ENCODE peak calls at places on chromosomes 16 and 17, in five cellular contexts. W, O, Q, F and N are unnamed samples.

GRCh38 chr16:20851601-20852000 is 45.3 kb downstream of the REXO5 start:
- DNase-seq in W (no peak), O (peak; percentile 69), Q (peak; percentile 82), F (no peak), N (peak; percentile 83)

GRCh38 chr17:1043601-1044251 is 46.8 kb downstream of the TIMM22 start:
- DNase-seq in W (peak; percentile 32), O (no peak), Q (no peak), F (peak; percentile 42), N (peak; percentile 67)

GRCh38 chr16:1346422-1347285 is 5.0 kb downstream of the TSR3 start:
- DNase-seq in W (no peak), O (no peak), Q (peak; percentile 42), F (no peak), N (no peak)

GRCh38 chr17:68057531-68057952 is 22.0 kb downstream of the KPNA2 start:
- DNase-seq in W (no peak), O (peak; percentile 68), Q (peak; percentile 66), F (peak; percentile 42), N (no peak)

GRCh38 chr16:70769761-70770160 is 31.2 kb downstream of the VAC14 start:
- DNase-seq in W (no peak), O (no peak), Q (no peak), F (no peak), N (no peak)

GRCh38 chr16:24848065-24848464 is 2.3 kb downstream of the SLC5A11 start:
- DNase-seq in W (no peak), O (no peak), Q (no peak), F (no peak), N (no peak)

GRCh38 chr16:83044589-83044988 is 417.8 kb downstream of the CDH13 start:
- DNase-seq in W (no peak), O (no peak), Q (no peak), F (no peak), N (no peak)

GRCh38 chr16:47258874-47259461 is 115.2 kb upstream of the NETO2 start:
- DNase-seq in W (peak; percentile 53), O (no peak), Q (peak; percentile 52), F (peak; percentile 50), N (no peak)

GRCh38 chr17:34572483-34572882 is 6.9 kb upstream of the TMEM132E start:
- DNase-seq in W (no peak), O (no peak), Q (no peak), F (no peak), N (no peak)

GRCh38 chr16:65059421-65059980 is 62.4 kb downstream of the CDH11 start:
- DNase-seq in W (no peak), O (no peak), Q (no peak), F (no peak), N (no peak)

GRCh38 chr17:60039509-60040442 is 38.9 kb downstream of the HEATR6 start:
- DNase-seq in W (no peak), O (no peak), Q (no peak), F (peak; percentile 3), N (no peak)

GRCh38 chr16:15752717-15753488 is 102.9 kb downstream of the NDE1 start:
- DNase-seq in W (no peak), O (no peak), Q (no peak), F (no peak), N (no peak)

GRCh38 chr17:27569257-27569722 is 61.7 kb upstream of the LGALS9 start:
- DNase-seq in W (no peak), O (peak; percentile 61), Q (peak; percentile 63), F (peak; percentile 93), N (no peak)

GRCh38 chr16:74865922-74866598 is 91.4 kb upstream of the FA2H start:
- DNase-seq in W (no peak), O (no peak), Q (no peak), F (no peak), N (no peak)

GRCh38 chr16:4372315-4372577 is 598 bp downstream of the VASN start:
- DNase-seq in W (no peak), O (no peak), Q (no peak), F (no peak), N (no peak)
- H3K4me1 ChIP-seq in W (no peaks in the 10 kb centered on the region), O (peaks cover 72% of the 10 kb centered on the region), Q (peaks cover 69% of the 10 kb centered on the region), F (peaks cover 19% of the 10 kb centered on the region), N (peaks cover 78% of the 10 kb centered on the region)

GRCh38 chr17:75978938-75979704 is at the start of the genes ACOX1 and TEN1:
- DNase-seq in W (peak; percentile 83), O (peak; percentile 99), Q (peak; percentile 99), F (peak; percentile 99), N (peak; percentile 99)

GRCh38 chr17:75980188-75981018 is 1.4 kb downstream of the TEN1 start:
- DNase-seq in W (no peak), O (peak; percentile 42), Q (no peak), F (no peak), N (peak; percentile 36)

GRCh38 chr17:75976175-75976848 is 2.7 kb downstream of the ACOX1 start:
- DNase-seq in W (no peak), O (no peak), Q (peak; percentile 24), F (no peak), N (no peak)

GRCh38 chr17:75981019-75981615 is 2.1 kb downstream of the TEN1 start:
- DNase-seq in W (no peak), O (peak; percentile 34), Q (no peak), F (no peak), N (peak; percentile 17)

DNA sequence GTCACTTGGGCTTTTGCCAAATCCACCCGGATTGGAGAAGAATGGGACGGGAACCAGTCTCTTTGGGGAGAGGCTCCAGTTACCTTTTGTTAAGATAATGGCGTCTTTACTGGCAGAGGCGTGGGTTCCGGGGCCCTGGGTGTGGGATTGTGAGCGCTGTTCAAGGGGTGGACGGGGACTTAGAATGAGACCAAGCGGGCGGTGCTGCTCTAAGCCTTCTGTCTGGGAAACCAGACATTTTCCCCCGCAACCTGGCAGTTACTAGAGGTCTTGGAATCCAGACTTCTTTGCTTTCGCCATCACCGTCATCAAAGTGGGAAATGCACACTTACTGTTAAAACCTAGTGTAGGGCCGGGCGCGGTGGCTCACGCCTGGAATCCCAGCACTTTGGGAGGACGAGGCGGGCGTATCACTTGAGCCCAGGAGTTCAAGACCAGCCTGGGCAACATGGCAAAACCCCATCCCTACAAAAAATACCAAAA is 706 bp downstream of the TEN1 start:
- DNase-seq in W (peak; percentile 99), O (no peak), Q (no peak), F (no peak), N (no peak)
- H3K4me1 ChIP-seq in W (peaks cover 66% of the 10 kb centered on the region), O (peaks cover 40% of the 10 kb centered on the region), Q (peaks cover 43% of the 10 kb centered on the region), F (peaks cover 11% of the 10 kb centered on the region), N (peaks cover 75% of the 10 kb centered on the region)

GRCh38 chr16:67210069-67210937 is 11.4 kb downstream of the ELMO3 start:
- DNase-seq in W (no peak), O (no peak), Q (no peak), F (no peak), N (no peak)
- H3K4me1 ChIP-seq in W (no peaks in the 10 kb centered on the region), O (peaks cover 9% of the 10 kb centered on the region), Q (peaks cover 25% of the 10 kb centered on the region), F (no peaks in the 10 kb centered on the region), N (peaks cover 4% of the 10 kb centered on the region)

GRCh38 chr17:44053130-44053872 is 13.2 kb downstream of the LSM12 start:
- DNase-seq in W (no peak), O (no peak), Q (no peak), F (no peak), N (no peak)

GRCh38 chr17:44061446-44061845 is 5.0 kb downstream of the LSM12 start:
- DNase-seq in W (no peak), O (no peak), Q (no peak), F (peak; percentile 39), N (no peak)

GRCh38 chr17:44062871-44063270 is 3.6 kb downstream of the LSM12 start:
- DNase-seq in W (no peak), O (no peak), Q (no peak), F (no peak), N (no peak)

GRCh38 chr17:44063704-44064639 is 2.5 kb downstream of the LSM12 start:
- DNase-seq in W (peak; percentile 54), O (no peak), Q (no peak), F (no peak), N (no peak)

DNA sequence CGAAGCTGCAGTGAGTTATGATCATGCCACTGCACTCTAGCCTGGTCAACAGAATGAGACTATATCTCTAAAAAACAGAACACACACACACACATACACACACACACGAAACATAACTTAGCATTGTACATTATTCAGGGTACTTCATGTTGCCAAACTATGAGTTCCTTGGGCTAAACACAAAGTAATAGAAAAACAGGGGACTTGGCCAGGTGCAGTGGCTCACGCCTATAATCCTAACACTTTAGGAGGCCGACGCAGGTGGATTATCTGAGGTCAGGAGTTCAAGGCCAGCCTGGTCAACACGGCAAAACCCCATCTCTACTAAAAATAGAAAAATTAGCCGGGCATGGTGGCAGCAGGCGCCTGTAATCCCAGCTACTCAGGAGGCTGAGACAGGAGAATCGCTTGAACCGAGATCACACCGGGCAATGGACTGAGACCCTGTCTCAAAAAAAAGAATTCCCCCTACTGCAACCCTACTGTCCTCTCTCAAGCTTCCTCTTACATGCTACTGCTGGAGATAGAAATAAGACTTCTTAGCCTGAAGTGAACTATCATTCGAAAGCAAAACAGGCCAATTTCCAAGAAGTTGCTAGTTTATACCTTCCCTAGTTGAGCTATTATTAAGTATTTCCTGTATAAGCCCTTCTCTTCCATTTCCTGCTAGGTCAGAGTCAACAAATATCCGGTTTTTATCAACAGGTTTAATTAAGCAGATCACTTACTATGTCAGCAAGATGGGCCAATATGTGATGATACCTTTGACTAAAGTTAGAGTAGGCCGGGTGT is 7.2 kb downstream of the LSM12 start:
- DNase-seq in W (no peak), O (no peak), Q (no peak), F (no peak), N (no peak)
- H3K4me1 ChIP-seq in W (peaks cover 5% of the 10 kb centered on the region), O (peaks cover 6% of the 10 kb centered on the region), Q (peaks cover 10% of the 10 kb centered on the region), F (no peaks in the 10 kb centered on the region), N (peaks cover 4% of the 10 kb centered on the region)

DNA sequence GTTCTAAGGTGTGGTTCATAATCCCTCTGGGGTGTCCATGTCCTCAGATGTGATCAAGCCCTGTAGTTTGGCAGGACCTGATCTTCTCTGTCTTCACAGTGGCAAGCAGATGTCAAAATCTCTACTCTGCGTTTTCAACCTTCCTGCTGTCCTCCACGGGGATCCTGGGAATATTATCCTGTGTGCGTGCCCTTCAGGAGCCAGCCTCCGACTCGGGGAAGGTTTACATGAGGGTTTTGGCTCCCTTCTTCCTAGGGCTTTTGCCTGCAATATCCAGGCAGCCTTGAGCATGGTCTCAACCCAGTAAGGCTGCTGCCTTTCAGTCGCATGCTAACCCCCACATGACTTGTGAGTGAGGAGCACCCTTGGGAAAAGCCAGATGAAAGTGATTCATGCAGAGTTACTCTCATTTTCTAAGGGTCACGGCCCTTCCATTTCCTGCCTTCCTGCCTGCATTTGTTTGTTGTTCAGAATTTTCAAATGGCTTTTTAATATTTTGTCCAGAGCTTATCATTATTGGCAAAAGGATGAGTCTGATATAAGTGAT is 202.2 kb upstream of the CHMP6 start:
- DNase-seq in W (no peak), O (no peak), Q (peak; percentile 57), F (no peak), N (no peak)
- H3K4me1 ChIP-seq in W (peaks cover 2% of the 10 kb centered on the region), O (peaks cover 33% of the 10 kb centered on the region), Q (peaks cover 58% of the 10 kb centered on the region), F (no peaks in the 10 kb centered on the region), N (peaks cover 45% of the 10 kb centered on the region)

DNA sequence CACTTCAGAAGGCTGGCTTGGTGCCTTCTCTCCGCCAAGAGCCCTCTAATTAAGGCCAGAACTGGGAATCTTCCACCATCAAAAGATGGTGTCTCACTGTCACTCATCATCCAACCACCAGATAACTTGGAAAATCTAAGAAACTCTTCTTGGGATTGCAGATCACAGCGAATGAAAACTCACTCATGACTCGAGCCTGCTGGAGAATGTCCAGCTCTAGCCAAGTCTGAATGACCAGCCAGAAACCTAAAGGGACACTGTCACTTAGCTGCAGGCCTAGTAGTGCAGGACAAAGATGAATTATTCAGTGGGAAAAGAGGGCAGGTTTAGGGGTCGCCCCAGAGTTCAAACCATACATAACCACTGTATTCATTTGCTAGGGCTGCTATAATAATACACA is 107.8 kb downstream of the XYLT1 start:
- DNase-seq in W (no peak), O (peak; percentile 33), Q (no peak), F (no peak), N (no peak)
- H3K4me1 ChIP-seq in W (no peaks in the 10 kb centered on the region), O (peaks cover 32% of the 10 kb centered on the region), Q (no peaks in the 10 kb centered on the region), F (peaks cover 19% of the 10 kb centered on the region), N (peaks cover 67% of the 10 kb centered on the region)